ENCODE peak calls at places on chromosomes 11 and 22, in four cellular contexts. D, N, V and U are unnamed samples.

GRCh38 chr22:45358127-45358526 is 48.4 kb downstream of the FAM118A start:
- DNase-seq in D (no peak), N (no peak), V (no peak), U (no peak)

GRCh38 chr11:75155570-75156422 is 4.9 kb downstream of the SLCO2B1 start:
- DNase-seq in D (no peak), N (no peak), V (no peak), U (no peak)

GRCh38 chr11:128188346-128189115 is 398.8 kb downstream of the ETS1 start:
- DNase-seq in D (no peak), N (no peak), V (no peak), U (no peak)

GRCh38 chr11:100646545-100646944 is 40.5 kb upstream of the ARHGAP42 start:
- DNase-seq in D (no peak), N (no peak), V (no peak), U (no peak)

GRCh38 chr11:1272531-1272930 is 36.9 kb downstream of the TOLLIP start:
- DNase-seq in D (no peak), N (no peak), V (no peak), U (no peak)

GRCh38 chr22:25837288-25837900 is 95.4 kb downstream of the MYO18B start:
- DNase-seq in D (no peak), N (no peak), V (no peak), U (no peak)

GRCh38 chr11:36540998-36541397 is 26.8 kb upstream of the RAG1 start:
- DNase-seq in D (peak; percentile 74), N (no peak), V (no peak), U (peak; percentile 77)

GRCh38 chr11:99257131-99257530 is 236.4 kb downstream of the CNTN5 start:
- DNase-seq in D (peak; percentile 3), N (no peak), V (no peak), U (no peak)

GRCh38 chr11:8697056-8697455 is 14.5 kb downstream of the RPL27A start:
- DNase-seq in D (no peak), N (no peak), V (no peak), U (no peak)

GRCh38 chr11:79113099-79113498 is 327.7 kb downstream of the TENM4 start:
- DNase-seq in D (no peak), N (no peak), V (no peak), U (no peak)

GRCh38 chr11:70854891-70855556 is 397.4 kb downstream of the SHANK2 start:
- DNase-seq in D (no peak), N (no peak), V (peak; percentile 90), U (no peak)

GRCh38 chr22:27474711-27475547 is 326.6 kb downstream of the MN1 start:
- DNase-seq in D (peak; percentile 80), N (peak; percentile 1), V (no peak), U (no peak)

GRCh38 chr11:118046051-118046963 is 30.6 kb upstream of the TMPRSS4 start:
- DNase-seq in D (peak; percentile 8), N (no peak), V (no peak), U (peak; percentile 82)

GRCh38 chr22:46072030-46072881 is 78.1 kb upstream of the PPARA start:
- DNase-seq in D (peak; percentile 76), N (no peak), V (no peak), U (no peak)

GRCh38 chr22:36328635-36329216 is 59.0 kb downstream of the MYH9 start:
- DNase-seq in D (peak; percentile 83), N (no peak), V (no peak), U (no peak)

GRCh38 chr11:122677256-122677655 is 21.7 kb downstream of the UBASH3B start:
- DNase-seq in D (no peak), N (no peak), V (no peak), U (no peak)

GRCh38 chr11:46120711-46121327 is 435 bp downstream of the PHF21A start:
- DNase-seq in D (peak; percentile 90), N (peak; percentile 65), V (no peak), U (peak; percentile 78)

GRCh38 chr22:39297490-39298193 is 21.8 kb downstream of the RPL3 start:
- DNase-seq in D (peak; percentile 90), N (no peak), V (peak; percentile 18), U (no peak)

GRCh38 chr11:62752177-62752785 is 1.7 kb downstream of the ZBTB3 start:
- DNase-seq in D (no peak), N (no peak), V (no peak), U (no peak)